ENCODE peak calls at places on chromosomes 1 and 21, in ten cellular contexts. One of them, this sample, is unnamed.

GRCh38 chr1:203202431-203203245 is 16.1 kb upstream of the CHI3L1 start:
- DNase-seq in breast epithelium: no peak
- DNase-seq in transverse colon: peak; percentile 37
- DNase-seq in IMR-90: peak; percentile 90
- DNase-seq in fibroblast of lung: peak; percentile 95
- DNase-seq in PC-9: no peak
- DNase-seq in stomach: peak; percentile 18
- DNase-seq in HCT116: no peak
- DNase-seq in tibial artery: peak; percentile 74
- DNase-seq in uterus: peak; percentile 69
- DNase-seq in this sample: no peak

GRCh38 chr1:84300991-84301758 is at the start of gene SAMD13:
- DNase-seq in breast epithelium: peak; percentile 55
- DNase-seq in transverse colon: peak; percentile 90
- DNase-seq in IMR-90: peak; percentile 69
- DNase-seq in fibroblast of lung: peak; percentile 83
- DNase-seq in PC-9: peak; percentile 26
- DNase-seq in stomach: peak; percentile 90
- DNase-seq in HCT116: peak; percentile 79
- DNase-seq in tibial artery: peak; percentile 81
- DNase-seq in uterus: peak; percentile 37
- DNase-seq in this sample: peak; percentile 30

GRCh38 chr1:51878307-51878615 is 266 bp downstream of the NRDC start:
- DNase-seq in breast epithelium: no peak
- DNase-seq in transverse colon: no peak
- DNase-seq in IMR-90: no peak
- DNase-seq in fibroblast of lung: no peak
- DNase-seq in PC-9: no peak
- DNase-seq in stomach: no peak
- DNase-seq in HCT116: no peak
- DNase-seq in tibial artery: no peak
- DNase-seq in uterus: no peak
- DNase-seq in this sample: no peak

GRCh38 chr1:245603311-245603865 is 448.6 kb downstream of the KIF26B start:
- DNase-seq in breast epithelium: no peak
- DNase-seq in transverse colon: no peak
- DNase-seq in IMR-90: no peak
- DNase-seq in fibroblast of lung: peak; percentile 11
- DNase-seq in PC-9: no peak
- DNase-seq in stomach: no peak
- DNase-seq in HCT116: no peak
- DNase-seq in tibial artery: no peak
- DNase-seq in uterus: no peak
- DNase-seq in this sample: no peak

GRCh38 chr1:6969762-6970161 is 184.5 kb downstream of the CAMTA1 start:
- DNase-seq in breast epithelium: no peak
- DNase-seq in transverse colon: no peak
- DNase-seq in IMR-90: no peak
- DNase-seq in fibroblast of lung: no peak
- DNase-seq in PC-9: no peak
- DNase-seq in stomach: no peak
- DNase-seq in HCT116: no peak
- DNase-seq in tibial artery: no peak
- DNase-seq in uterus: no peak
- DNase-seq in this sample: no peak

GRCh38 chr21:29481641-29482040 is 182.9 kb downstream of the BACH1 start:
- DNase-seq in breast epithelium: no peak
- DNase-seq in transverse colon: no peak
- DNase-seq in IMR-90: peak; percentile 73
- DNase-seq in fibroblast of lung: peak; percentile 84
- DNase-seq in PC-9: no peak
- DNase-seq in stomach: no peak
- DNase-seq in HCT116: no peak
- DNase-seq in tibial artery: no peak
- DNase-seq in uterus: no peak
- DNase-seq in this sample: no peak

GRCh38 chr1:17276568-17276967 is 27.7 kb downstream of the PADI3 start:
- DNase-seq in breast epithelium: no peak
- DNase-seq in transverse colon: no peak
- DNase-seq in IMR-90: peak; percentile 30
- DNase-seq in fibroblast of lung: no peak
- DNase-seq in PC-9: peak; percentile 88
- DNase-seq in stomach: peak; percentile 28
- DNase-seq in HCT116: no peak
- DNase-seq in tibial artery: no peak
- DNase-seq in uterus: no peak
- DNase-seq in this sample: no peak

GRCh38 chr1:235831148-235831547 is 35.6 kb downstream of the LYST start:
- DNase-seq in breast epithelium: no peak
- DNase-seq in transverse colon: no peak
- DNase-seq in IMR-90: peak; percentile 84
- DNase-seq in fibroblast of lung: peak; percentile 69
- DNase-seq in PC-9: no peak
- DNase-seq in stomach: no peak
- DNase-seq in HCT116: no peak
- DNase-seq in tibial artery: no peak
- DNase-seq in uterus: no peak
- DNase-seq in this sample: no peak

GRCh38 chr21:25361097-25361496 is 246.2 kb downstream of the MRPL39 start:
- DNase-seq in breast epithelium: no peak
- DNase-seq in transverse colon: no peak
- DNase-seq in IMR-90: no peak
- DNase-seq in fibroblast of lung: no peak
- DNase-seq in PC-9: no peak
- DNase-seq in stomach: no peak
- DNase-seq in HCT116: no peak
- DNase-seq in tibial artery: no peak
- DNase-seq in uterus: no peak
- DNase-seq in this sample: no peak
- H3K36me3 ChIP-seq in breast epithelium: no peaks in the 10 kb centered on the region
- H3K36me3 ChIP-seq in transverse colon: no peaks in the 10 kb centered on the region
- H3K36me3 ChIP-seq in IMR-90: no peaks in the 10 kb centered on the region
- H3K36me3 ChIP-seq in fibroblast of lung: no peaks in the 10 kb centered on the region
- H3K36me3 ChIP-seq in PC-9: no peaks in the 10 kb centered on the region
- H3K36me3 ChIP-seq in stomach: no peaks in the 10 kb centered on the region
- H3K36me3 ChIP-seq in HCT116: no peaks in the 10 kb centered on the region
- H3K36me3 ChIP-seq in tibial artery: no peaks in the 10 kb centered on the region
- H3K36me3 ChIP-seq in uterus: no peaks in the 10 kb centered on the region
- H3K36me3 ChIP-seq in this sample: no peaks in the 10 kb centered on the region

DNA sequence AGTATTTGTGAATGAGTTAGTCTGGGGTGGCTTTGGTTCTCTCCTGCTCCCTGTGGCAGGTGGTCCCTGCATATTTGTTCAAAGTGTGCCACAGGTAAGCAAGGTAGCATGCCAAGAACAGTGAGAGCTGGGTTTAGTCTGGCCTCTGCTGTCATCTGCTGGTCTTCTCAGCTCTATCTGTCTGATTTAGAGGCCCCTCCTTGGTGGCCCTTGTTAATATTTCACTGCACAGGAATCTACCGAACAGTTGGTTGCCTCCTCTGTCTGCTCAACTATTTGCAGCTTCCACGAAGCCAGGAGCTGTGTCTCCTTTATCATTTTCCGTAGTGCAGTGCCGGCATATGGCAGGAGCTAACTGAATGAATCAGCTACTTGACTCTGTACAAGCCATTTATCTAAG is 9.7 kb downstream of the DNM3 start:
- DNase-seq in breast epithelium: no peak
- DNase-seq in transverse colon: no peak
- DNase-seq in IMR-90: no peak
- DNase-seq in fibroblast of lung: no peak
- DNase-seq in PC-9: no peak
- DNase-seq in stomach: no peak
- DNase-seq in HCT116: no peak
- DNase-seq in tibial artery: no peak
- DNase-seq in uterus: no peak
- DNase-seq in this sample: no peak
- TF ChIP-seq CTCF in breast epithelium: no peak
- TF ChIP-seq CTCF in transverse colon: no peak
- TF ChIP-seq CTCF in IMR-90: no peak
- TF ChIP-seq CTCF in fibroblast of lung: no peak
- TF ChIP-seq CTCF in PC-9: no peak
- TF ChIP-seq CTCF in stomach: no peak
- TF ChIP-seq CTCF in HCT116: no peak
- TF ChIP-seq CTCF in tibial artery: no peak
- TF ChIP-seq CTCF in uterus: no peak
- TF ChIP-seq CTCF in this sample: no peak

GRCh38 chr1:243266231-243266630 is 10.4 kb downstream of the SDCCAG8 start:
- DNase-seq in breast epithelium: no peak
- DNase-seq in transverse colon: no peak
- DNase-seq in IMR-90: no peak
- DNase-seq in fibroblast of lung: no peak
- DNase-seq in PC-9: no peak
- DNase-seq in stomach: no peak
- DNase-seq in HCT116: no peak
- DNase-seq in tibial artery: no peak
- DNase-seq in uterus: no peak
- DNase-seq in this sample: no peak

GRCh38 chr1:243268284-243268653 is 12.4 kb downstream of the SDCCAG8 start:
- DNase-seq in breast epithelium: no peak
- DNase-seq in transverse colon: no peak
- DNase-seq in IMR-90: peak; percentile 96
- DNase-seq in fibroblast of lung: peak; percentile 93
- DNase-seq in PC-9: no peak
- DNase-seq in stomach: no peak
- DNase-seq in HCT116: peak; percentile 84
- DNase-seq in tibial artery: no peak
- DNase-seq in uterus: no peak
- DNase-seq in this sample: no peak

GRCh38 chr1:243268751-243269460 is 13.1 kb downstream of the SDCCAG8 start:
- DNase-seq in breast epithelium: no peak
- DNase-seq in transverse colon: no peak
- DNase-seq in IMR-90: peak; percentile 36
- DNase-seq in fibroblast of lung: no peak
- DNase-seq in PC-9: no peak
- DNase-seq in stomach: no peak
- DNase-seq in HCT116: no peak
- DNase-seq in tibial artery: no peak
- DNase-seq in uterus: no peak
- DNase-seq in this sample: no peak

GRCh38 chr1:243269461-243269801 is 13.6 kb downstream of the SDCCAG8 start:
- DNase-seq in breast epithelium: no peak
- DNase-seq in transverse colon: no peak
- DNase-seq in IMR-90: no peak
- DNase-seq in fibroblast of lung: no peak
- DNase-seq in PC-9: no peak
- DNase-seq in stomach: no peak
- DNase-seq in HCT116: no peak
- DNase-seq in tibial artery: no peak
- DNase-seq in uterus: no peak
- DNase-seq in this sample: no peak

GRCh38 chr1:243267346-243268283 is 11.8 kb downstream of the SDCCAG8 start:
- DNase-seq in breast epithelium: no peak
- DNase-seq in transverse colon: no peak
- DNase-seq in IMR-90: no peak
- DNase-seq in fibroblast of lung: peak; percentile 69
- DNase-seq in PC-9: no peak
- DNase-seq in stomach: no peak
- DNase-seq in HCT116: no peak
- DNase-seq in tibial artery: no peak
- DNase-seq in uterus: no peak
- DNase-seq in this sample: no peak
- H3K4me1 ChIP-seq in breast epithelium: peaks cover 9% of the 10 kb centered on the region
- H3K4me1 ChIP-seq in transverse colon: no peaks in the 10 kb centered on the region
- H3K4me1 ChIP-seq in IMR-90: peaks cover 22% of the 10 kb centered on the region
- H3K4me1 ChIP-seq in fibroblast of lung: peaks cover 25% of the 10 kb centered on the region
- H3K4me1 ChIP-seq in PC-9: peaks cover 36% of the 10 kb centered on the region
- H3K4me1 ChIP-seq in stomach: peaks cover 13% of the 10 kb centered on the region
- H3K4me1 ChIP-seq in HCT116: peaks cover 27% of the 10 kb centered on the region
- H3K4me1 ChIP-seq in tibial artery: no peaks in the 10 kb centered on the region
- H3K4me1 ChIP-seq in uterus: peaks cover 4% of the 10 kb centered on the region
- H3K4me1 ChIP-seq in this sample: peaks cover 43% of the 10 kb centered on the region

DNA sequence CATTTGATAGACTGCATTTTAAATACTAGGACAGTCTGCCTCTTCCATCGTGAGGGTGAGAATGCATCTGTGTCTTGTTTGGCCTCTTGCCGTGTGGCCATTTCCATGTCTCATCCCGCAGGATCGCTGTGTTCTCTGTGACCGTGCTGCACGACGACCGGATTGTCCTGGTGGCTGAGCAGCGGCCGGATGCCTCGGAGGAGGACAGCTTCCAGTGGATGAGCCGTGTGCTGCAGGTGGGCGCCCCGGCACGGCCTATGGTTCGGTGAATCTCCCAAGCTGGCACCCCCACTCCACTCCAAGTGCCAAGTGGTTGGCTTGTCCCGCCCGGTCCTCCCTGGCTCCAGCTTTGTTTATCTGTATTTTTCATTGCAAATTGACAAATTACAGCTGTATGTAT is 55.2 kb downstream of the S100B start:
- DNase-seq in breast epithelium: peak; percentile 3
- DNase-seq in transverse colon: no peak
- DNase-seq in IMR-90: no peak
- DNase-seq in fibroblast of lung: no peak
- DNase-seq in PC-9: no peak
- DNase-seq in stomach: peak; percentile 23
- DNase-seq in HCT116: no peak
- DNase-seq in tibial artery: no peak
- DNase-seq in uterus: no peak
- DNase-seq in this sample: no peak
- H3K36me3 ChIP-seq in breast epithelium: no peaks in the 10 kb centered on the region
- H3K36me3 ChIP-seq in transverse colon: peaks cover 26% of the 10 kb centered on the region
- H3K36me3 ChIP-seq in IMR-90: peaks cover 57% of the 10 kb centered on the region
- H3K36me3 ChIP-seq in fibroblast of lung: peaks cover 23% of the 10 kb centered on the region
- H3K36me3 ChIP-seq in PC-9: no peaks in the 10 kb centered on the region
- H3K36me3 ChIP-seq in stomach: peaks cover 94% of the 10 kb centered on the region
- H3K36me3 ChIP-seq in HCT116: peaks cover 17% of the 10 kb centered on the region
- H3K36me3 ChIP-seq in tibial artery: peaks cover 66% of the 10 kb centered on the region
- H3K36me3 ChIP-seq in uterus: no peaks in the 10 kb centered on the region
- H3K36me3 ChIP-seq in this sample: peaks cover 37% of the 10 kb centered on the region

DNA sequence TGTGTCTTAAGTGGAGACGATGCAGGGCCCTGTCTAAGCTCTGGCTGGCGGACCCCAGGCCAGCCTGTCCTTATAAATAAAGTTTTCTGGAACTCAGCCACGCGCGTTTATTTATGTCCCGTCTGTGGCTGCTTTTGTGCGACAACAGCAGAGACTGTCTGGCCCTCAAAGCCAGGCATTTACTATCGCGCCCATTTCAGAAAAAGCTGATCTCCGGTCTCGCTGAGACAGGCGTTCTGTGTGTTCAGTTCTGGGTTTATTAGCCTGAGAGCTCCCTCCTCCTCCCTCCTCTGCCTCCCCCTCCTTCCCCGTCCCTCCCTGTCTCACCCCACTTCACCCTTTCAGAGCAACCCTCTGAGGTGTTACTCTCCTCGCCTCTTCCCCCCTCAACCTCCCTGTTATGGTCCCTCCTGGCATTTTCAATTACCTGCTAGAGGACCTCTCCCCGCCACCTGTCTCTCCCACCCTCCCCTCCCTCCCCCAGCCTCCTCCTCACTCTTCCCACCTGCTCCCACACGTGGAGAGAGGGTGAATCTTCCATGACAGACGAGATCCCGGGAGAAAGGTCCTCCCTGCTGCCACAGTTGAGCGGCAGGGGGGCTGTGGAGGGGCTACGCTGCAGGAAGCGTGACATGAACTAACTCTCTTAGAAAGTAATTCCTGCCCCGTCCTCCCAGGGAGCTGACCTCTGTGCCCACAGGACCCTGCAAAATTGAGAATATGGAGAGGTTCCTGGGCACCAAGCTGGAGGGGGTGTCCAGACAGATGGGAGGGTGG is 59.9 kb downstream of the SPSB1 start:
- DNase-seq in breast epithelium: no peak
- DNase-seq in transverse colon: no peak
- DNase-seq in IMR-90: no peak
- DNase-seq in fibroblast of lung: no peak
- DNase-seq in PC-9: no peak
- DNase-seq in stomach: no peak
- DNase-seq in HCT116: no peak
- DNase-seq in tibial artery: no peak
- DNase-seq in uterus: no peak
- DNase-seq in this sample: no peak
- TF ChIP-seq CTCF in breast epithelium: no peak
- TF ChIP-seq CTCF in transverse colon: no peak
- TF ChIP-seq CTCF in IMR-90: no peak
- TF ChIP-seq CTCF in fibroblast of lung: no peak
- TF ChIP-seq CTCF in PC-9: no peak
- TF ChIP-seq CTCF in stomach: no peak
- TF ChIP-seq CTCF in HCT116: no peak
- TF ChIP-seq CTCF in tibial artery: no peak
- TF ChIP-seq CTCF in uterus: no peak
- TF ChIP-seq CTCF in this sample: no peak